ENCODE peak calls at places on chromosomes 4 and X, in nine cellular contexts. T is dermis blood vessel endothelial cell; E is progenitor cell of endocrine pancreas; J is DND-41; C is activated CD4-positive, alpha-beta T cell treated with anti-CD3 and anti-CD28 coated beads for 36 hours; B is fibroblast of pulmonary artery; I is EL; N is erythroblast; O is GM04503. M is an unnamed sample.
A peak's percentile ranks its signal among the peaks of the same experiment; 100 is the strongest.

GRCh38 chr4:76476606-76477005 is 41.6 kb downstream of the SHROOM3 start:
- DNase-seq in T (no peak), E (no peak), J (no peak), C (no peak), B (no peak), I (no peak), N (no peak), O (no peak), M (no peak)

GRCh38 chr4:126986828-126987227 is 645.9 kb upstream of the INTU start:
- DNase-seq in T (no peak), E (no peak), J (no peak), C (no peak), B (peak; percentile 41), I (peak; percentile 57), N (no peak), O (no peak), M (no peak)

GRCh38 chr4:119684463-119684862 is 55.9 kb upstream of the PDE5A start:
- DNase-seq in T (no peak), E (no peak), J (no peak), C (no peak), B (no peak), I (no peak), N (no peak), O (no peak), M (no peak)

GRCh38 chr4:70722199-70722791 is 531 bp downstream of the RUFY3 start:
- DNase-seq in T (peak; percentile 45), E (no peak), J (peak; percentile 68), C (peak; percentile 51), B (peak; percentile 75), I (peak; percentile 63), N (peak; percentile 20), O (no peak), M (peak; percentile 7)

GRCh38 chrX:84453351-84454246 is 48.7 kb downstream of the HDX start:
- DNase-seq in T (no peak), E (no peak), J (no peak), C (no peak), B (no peak), I (no peak), N (no peak), O (no peak), M (no peak)

GRCh38 chr4:148288448-148288847 is 153.8 kb downstream of the NR3C2 start:
- DNase-seq in T (peak; percentile 16), E (no peak), J (no peak), C (no peak), B (no peak), I (no peak), N (no peak), O (no peak), M (no peak)

GRCh38 chrX:100647095-100647494 is 3.1 kb downstream of the SRPX2 start:
- DNase-seq in T (no peak), E (no peak), J (no peak), C (no peak), B (peak; percentile 59), I (peak; percentile 26), N (no peak), O (no peak), M (no peak)

GRCh38 chrX:139518475-139518874 is 12.1 kb upstream of the F9 start:
- DNase-seq in T (no peak), E (no peak), J (no peak), C (no peak), B (no peak), I (no peak), N (no peak), O (no peak), M (no peak)

GRCh38 chr4:139367421-139368090 is 65.3 kb upstream of the NDUFC1 start:
- DNase-seq in T (peak; percentile 13), E (no peak), J (no peak), C (no peak), B (peak; percentile 50), I (peak; percentile 60), N (no peak), O (peak; percentile 27), M (no peak)

GRCh38 chrX:11066812-11067211 is 44.3 kb upstream of the HCCS start:
- DNase-seq in T (no peak), E (no peak), J (no peak), C (no peak), B (no peak), I (no peak), N (no peak), O (no peak), M (no peak)

GRCh38 chr4:9927317-9928007 is 93.8 kb downstream of the SLC2A9 start:
- DNase-seq in T (no peak), E (no peak), J (no peak), C (no peak), B (no peak), I (no peak), N (no peak), O (no peak), M (no peak)

GRCh38 chrX:54238588-54238987 is 55.5 kb upstream of the FAM120C start:
- DNase-seq in T (no peak), E (no peak), J (no peak), C (no peak), B (no peak), I (no peak), N (no peak), O (no peak), M (no peak)

GRCh38 chr4:149512489-149512888 is 303.2 kb downstream of the IQCM start:
- DNase-seq in T (no peak), E (no peak), J (no peak), C (no peak), B (peak; percentile 8), I (no peak), N (no peak), O (no peak), M (no peak)

GRCh38 chr4:52197351-52197750 is 146.2 kb downstream of the SPATA18 start:
- DNase-seq in T (no peak), E (no peak), J (no peak), C (no peak), B (no peak), I (no peak), N (no peak), O (no peak), M (no peak)

GRCh38 chr4:145619639-145619996 is 433 bp downstream of the MMAA start:
- DNase-seq in T (peak; percentile 67), E (no peak), J (no peak), C (peak; percentile 80), B (peak; percentile 53), I (no peak), N (peak; percentile 81), O (no peak), M (no peak)

GRCh38 chrX:2707334-2707760 is 16.3 kb downstream of the CD99 start:
- DNase-seq in T (peak; percentile 95), E (no peak), J (peak; percentile 94), C (peak; percentile 86), B (peak; percentile 84), I (peak; percentile 96), N (no peak), O (peak; percentile 91), M (no peak)

GRCh38 chr4:80103615-80104014 is 30.6 kb upstream of the ANTXR2 start:
- DNase-seq in T (no peak), E (no peak), J (no peak), C (no peak), B (no peak), I (no peak), N (no peak), O (no peak), M (no peak)

GRCh38 chrX:19487520-19488200 is 27.6 kb downstream of the MAP3K15 start:
- DNase-seq in T (no peak), E (no peak), J (no peak), C (no peak), B (no peak), I (no peak), N (no peak), O (no peak), M (no peak)

GRCh38 chr4:2432991-2433530 is 14.3 kb downstream of the CFAP99 start:
- DNase-seq in T (no peak), E (no peak), J (no peak), C (no peak), B (peak; percentile 45), I (peak; percentile 82), N (peak; percentile 33), O (no peak), M (no peak)

GRCh38 chr4:48985976-48986653 is at the start of gene CWH43:
- DNase-seq in T (no peak), E (peak; percentile 9), J (no peak), C (peak; percentile 8), B (no peak), I (no peak), N (no peak), O (no peak), M (no peak)

GRCh38 chr4:19329631-19330030 is 922.1 kb upstream of the SLIT2 start:
- DNase-seq in T (no peak), E (no peak), J (no peak), C (no peak), B (peak; percentile 24), I (peak; percentile 32), N (no peak), O (no peak), M (no peak)

M was measured in NCI-H1105.